ENCODE peak calls at places on chromosomes 11 and 22, in six cellular contexts. One of them, this sample, is unnamed.

GRCh38 chr11:86814775-86815174 is 14.4 kb downstream of the PRSS23 start:
- DNase-seq in Peyer's patch: no peak
- DNase-seq in fibroblast of lung: peak
- DNase-seq in HFFc6: peak
- DNase-seq in endothelial cell: no peak
- DNase-seq in progenitor cell of endocrine pancreas: no peak
- DNase-seq in this sample: no peak

GRCh38 chr11:88175004-88175706 is at the start of gene RAB38:
- DNase-seq in Peyer's patch: no peak
- DNase-seq in fibroblast of lung: peak
- DNase-seq in HFFc6: no peak
- DNase-seq in endothelial cell: peak
- DNase-seq in progenitor cell of endocrine pancreas: peak
- DNase-seq in this sample: peak

GRCh38 chr11:35803115-35803514 is 140.5 kb downstream of the TRIM44 start:
- DNase-seq in Peyer's patch: no peak
- DNase-seq in fibroblast of lung: no peak
- DNase-seq in HFFc6: no peak
- DNase-seq in endothelial cell: no peak
- DNase-seq in progenitor cell of endocrine pancreas: no peak
- DNase-seq in this sample: no peak

GRCh38 chr11:47358731-47359051 is 6.2 kb upstream of the MYBPC3 start:
- DNase-seq in Peyer's patch: no peak
- DNase-seq in fibroblast of lung: no peak
- DNase-seq in HFFc6: no peak
- DNase-seq in endothelial cell: no peak
- DNase-seq in progenitor cell of endocrine pancreas: no peak
- DNase-seq in this sample: no peak

GRCh38 chr11:118449316-118449918 is 13.1 kb downstream of the KMT2A start:
- DNase-seq in Peyer's patch: no peak
- DNase-seq in fibroblast of lung: no peak
- DNase-seq in HFFc6: no peak
- DNase-seq in endothelial cell: no peak
- DNase-seq in progenitor cell of endocrine pancreas: no peak
- DNase-seq in this sample: no peak

GRCh38 chr11:15711311-15711710 is 596.6 kb downstream of the INSC start:
- DNase-seq in Peyer's patch: no peak
- DNase-seq in fibroblast of lung: no peak
- DNase-seq in HFFc6: no peak
- DNase-seq in endothelial cell: no peak
- DNase-seq in progenitor cell of endocrine pancreas: no peak
- DNase-seq in this sample: no peak

GRCh38 chr22:43446881-43447280 is 35.1 kb downstream of the MPPED1 start:
- DNase-seq in Peyer's patch: no peak
- DNase-seq in fibroblast of lung: no peak
- DNase-seq in HFFc6: no peak
- DNase-seq in endothelial cell: no peak
- DNase-seq in progenitor cell of endocrine pancreas: no peak
- DNase-seq in this sample: no peak

GRCh38 chr11:126766425-126766824 is 234.1 kb downstream of the KIRREL3 start:
- DNase-seq in Peyer's patch: no peak
- DNase-seq in fibroblast of lung: no peak
- DNase-seq in HFFc6: no peak
- DNase-seq in endothelial cell: no peak
- DNase-seq in progenitor cell of endocrine pancreas: no peak
- DNase-seq in this sample: no peak

GRCh38 chr11:7630002-7630401 is 43.3 kb downstream of the CYB5R2 start:
- DNase-seq in Peyer's patch: no peak
- DNase-seq in fibroblast of lung: no peak
- DNase-seq in HFFc6: no peak
- DNase-seq in endothelial cell: no peak
- DNase-seq in progenitor cell of endocrine pancreas: no peak
- DNase-seq in this sample: no peak

GRCh38 chr11:114307524-114308203 is 11.5 kb downstream of the NNMT start:
- DNase-seq in Peyer's patch: no peak
- DNase-seq in fibroblast of lung: peak
- DNase-seq in HFFc6: peak
- DNase-seq in endothelial cell: no peak
- DNase-seq in progenitor cell of endocrine pancreas: no peak
- DNase-seq in this sample: no peak

GRCh38 chr22:37328017-37328416 is 45.7 kb downstream of the CYTH4 start:
- DNase-seq in Peyer's patch: no peak
- DNase-seq in fibroblast of lung: peak
- DNase-seq in HFFc6: peak
- DNase-seq in endothelial cell: no peak
- DNase-seq in progenitor cell of endocrine pancreas: no peak
- DNase-seq in this sample: no peak

GRCh38 chr11:107683807-107684206 is 28.0 kb downstream of the SLN start:
- DNase-seq in Peyer's patch: no peak
- DNase-seq in fibroblast of lung: no peak
- DNase-seq in HFFc6: no peak
- DNase-seq in endothelial cell: peak
- DNase-seq in progenitor cell of endocrine pancreas: no peak
- DNase-seq in this sample: no peak
- TF ChIP-seq CTCF in Peyer's patch: peak
- TF ChIP-seq CTCF in fibroblast of lung: peak
- TF ChIP-seq CTCF in HFFc6: peak
- TF ChIP-seq CTCF in endothelial cell: peak
- TF ChIP-seq CTCF in progenitor cell of endocrine pancreas: peak
- TF ChIP-seq CTCF in this sample: peak

GRCh38 chr11:64745523-64746328 is 1.8 kb upstream of the RASGRP2 start:
- DNase-seq in Peyer's patch: peak
- DNase-seq in fibroblast of lung: peak
- DNase-seq in HFFc6: no peak
- DNase-seq in endothelial cell: peak
- DNase-seq in progenitor cell of endocrine pancreas: no peak
- DNase-seq in this sample: no peak
- TF ChIP-seq CTCF in Peyer's patch: no peak
- TF ChIP-seq CTCF in fibroblast of lung: no peak
- TF ChIP-seq CTCF in HFFc6: no peak
- TF ChIP-seq CTCF in endothelial cell: no peak
- TF ChIP-seq CTCF in progenitor cell of endocrine pancreas: no peak
- TF ChIP-seq CTCF in this sample: no peak

GRCh38 chr11:109526061-109526460 is 104.1 kb downstream of the C11orf87 start:
- DNase-seq in Peyer's patch: no peak
- DNase-seq in fibroblast of lung: no peak
- DNase-seq in HFFc6: no peak
- DNase-seq in endothelial cell: no peak
- DNase-seq in progenitor cell of endocrine pancreas: no peak
- DNase-seq in this sample: no peak

GRCh38 chr11:109527496-109527895 is 105.5 kb downstream of the C11orf87 start:
- DNase-seq in Peyer's patch: no peak
- DNase-seq in fibroblast of lung: peak
- DNase-seq in HFFc6: no peak
- DNase-seq in endothelial cell: no peak
- DNase-seq in progenitor cell of endocrine pancreas: no peak
- DNase-seq in this sample: no peak

GRCh38 chr11:109519253-109519652 is 97.3 kb downstream of the C11orf87 start:
- DNase-seq in Peyer's patch: no peak
- DNase-seq in fibroblast of lung: no peak
- DNase-seq in HFFc6: no peak
- DNase-seq in endothelial cell: no peak
- DNase-seq in progenitor cell of endocrine pancreas: no peak
- DNase-seq in this sample: no peak

GRCh38 chr11:109521571-109522086 is 99.6 kb downstream of the C11orf87 start:
- DNase-seq in Peyer's patch: no peak
- DNase-seq in fibroblast of lung: no peak
- DNase-seq in HFFc6: no peak
- DNase-seq in endothelial cell: no peak
- DNase-seq in progenitor cell of endocrine pancreas: no peak
- DNase-seq in this sample: no peak

GRCh38 chr11:109522116-109522755 is 100.2 kb downstream of the C11orf87 start:
- DNase-seq in Peyer's patch: no peak
- DNase-seq in fibroblast of lung: no peak
- DNase-seq in HFFc6: no peak
- DNase-seq in endothelial cell: no peak
- DNase-seq in progenitor cell of endocrine pancreas: no peak
- DNase-seq in this sample: no peak
- TF ChIP-seq CTCF in Peyer's patch: no peak
- TF ChIP-seq CTCF in fibroblast of lung: no peak
- TF ChIP-seq CTCF in HFFc6: no peak
- TF ChIP-seq CTCF in endothelial cell: no peak
- TF ChIP-seq CTCF in progenitor cell of endocrine pancreas: no peak
- TF ChIP-seq CTCF in this sample: no peak

GRCh38 chr22:23193420-23193819 is 13.1 kb downstream of the BCR start:
- DNase-seq in Peyer's patch: no peak
- DNase-seq in fibroblast of lung: no peak
- DNase-seq in HFFc6: no peak
- DNase-seq in endothelial cell: no peak
- DNase-seq in progenitor cell of endocrine pancreas: no peak
- DNase-seq in this sample: no peak
- TF ChIP-seq CTCF in Peyer's patch: no peak
- TF ChIP-seq CTCF in fibroblast of lung: no peak
- TF ChIP-seq CTCF in HFFc6: no peak
- TF ChIP-seq CTCF in endothelial cell: no peak
- TF ChIP-seq CTCF in progenitor cell of endocrine pancreas: no peak
- TF ChIP-seq CTCF in this sample: no peak

DNA sequence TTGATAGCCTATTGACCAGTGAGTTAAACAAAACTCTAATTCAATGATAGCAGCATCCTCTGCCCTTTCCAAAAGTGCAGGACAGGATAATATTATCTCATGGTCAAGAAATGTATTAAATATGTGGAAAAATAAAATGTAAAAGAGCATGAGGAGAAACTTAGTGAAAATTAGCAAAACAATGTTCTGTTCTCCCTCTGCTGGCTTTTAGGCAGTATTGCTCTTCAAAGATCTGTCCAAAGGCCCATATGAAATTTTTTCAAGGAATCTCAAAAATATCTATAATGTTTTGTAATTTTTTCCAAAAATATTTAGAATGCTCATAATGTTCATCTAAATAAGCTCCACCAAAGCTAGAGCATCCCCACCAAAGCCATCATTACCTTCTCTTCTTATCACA is 8.3 kb upstream of the ARL14EP start:
- DNase-seq in Peyer's patch: no peak
- DNase-seq in fibroblast of lung: no peak
- DNase-seq in HFFc6: no peak
- DNase-seq in endothelial cell: no peak
- DNase-seq in progenitor cell of endocrine pancreas: no peak
- DNase-seq in this sample: no peak
- TF ChIP-seq CTCF in Peyer's patch: no peak
- TF ChIP-seq CTCF in fibroblast of lung: peak
- TF ChIP-seq CTCF in HFFc6: peak
- TF ChIP-seq CTCF in endothelial cell: peak
- TF ChIP-seq CTCF in progenitor cell of endocrine pancreas: peak
- TF ChIP-seq CTCF in this sample: peak

GRCh38 chr11:69546735-69547370 is 65.4 kb downstream of the LINC01488 start:
- DNase-seq in Peyer's patch: no peak
- DNase-seq in fibroblast of lung: no peak
- DNase-seq in HFFc6: no peak
- DNase-seq in endothelial cell: no peak
- DNase-seq in progenitor cell of endocrine pancreas: no peak
- DNase-seq in this sample: no peak
- TF ChIP-seq CTCF in Peyer's patch: no peak
- TF ChIP-seq CTCF in fibroblast of lung: no peak
- TF ChIP-seq CTCF in HFFc6: no peak
- TF ChIP-seq CTCF in endothelial cell: no peak
- TF ChIP-seq CTCF in progenitor cell of endocrine pancreas: no peak
- TF ChIP-seq CTCF in this sample: no peak

GRCh38 chr11:61294717-61295595 is at the start of gene VWCE:
- DNase-seq in Peyer's patch: peak
- DNase-seq in fibroblast of lung: peak
- DNase-seq in HFFc6: peak
- DNase-seq in endothelial cell: peak
- DNase-seq in progenitor cell of endocrine pancreas: peak
- DNase-seq in this sample: peak
- TF ChIP-seq CTCF in Peyer's patch: peak
- TF ChIP-seq CTCF in fibroblast of lung: peak
- TF ChIP-seq CTCF in HFFc6: no peak
- TF ChIP-seq CTCF in endothelial cell: no peak
- TF ChIP-seq CTCF in progenitor cell of endocrine pancreas: peak
- TF ChIP-seq CTCF in this sample: no peak

GRCh38 chr11:13834463-13834862 is 128.1 kb upstream of the SPON1 start:
- DNase-seq in Peyer's patch: no peak
- DNase-seq in fibroblast of lung: no peak
- DNase-seq in HFFc6: no peak
- DNase-seq in endothelial cell: peak
- DNase-seq in progenitor cell of endocrine pancreas: peak
- DNase-seq in this sample: no peak
- TF ChIP-seq CTCF in Peyer's patch: no peak
- TF ChIP-seq CTCF in fibroblast of lung: peak
- TF ChIP-seq CTCF in HFFc6: peak
- TF ChIP-seq CTCF in endothelial cell: peak
- TF ChIP-seq CTCF in progenitor cell of endocrine pancreas: peak
- TF ChIP-seq CTCF in this sample: peak

GRCh38 chr11:72814139-72814830 is at the start of gene ATG16L2:
- DNase-seq in Peyer's patch: peak
- DNase-seq in fibroblast of lung: peak
- DNase-seq in HFFc6: peak
- DNase-seq in endothelial cell: peak
- DNase-seq in progenitor cell of endocrine pancreas: peak
- DNase-seq in this sample: peak

GRCh38 chr11:72816404-72816990 is 2.3 kb downstream of the ATG16L2 start:
- DNase-seq in Peyer's patch: no peak
- DNase-seq in fibroblast of lung: no peak
- DNase-seq in HFFc6: no peak
- DNase-seq in endothelial cell: no peak
- DNase-seq in progenitor cell of endocrine pancreas: no peak
- DNase-seq in this sample: no peak

GRCh38 chr11:72812968-72813739 is 1.1 kb upstream of the ATG16L2 start:
- DNase-seq in Peyer's patch: peak
- DNase-seq in fibroblast of lung: peak
- DNase-seq in HFFc6: peak
- DNase-seq in endothelial cell: peak
- DNase-seq in progenitor cell of endocrine pancreas: no peak
- DNase-seq in this sample: no peak

GRCh38 chr11:72813740-72814138 is 472 bp upstream of the ATG16L2 start:
- DNase-seq in Peyer's patch: peak
- DNase-seq in fibroblast of lung: no peak
- DNase-seq in HFFc6: peak
- DNase-seq in endothelial cell: no peak
- DNase-seq in progenitor cell of endocrine pancreas: no peak
- DNase-seq in this sample: no peak

GRCh38 chr11:72814831-72815618 is 814 bp downstream of the ATG16L2 start:
- DNase-seq in Peyer's patch: peak
- DNase-seq in fibroblast of lung: peak
- DNase-seq in HFFc6: peak
- DNase-seq in endothelial cell: peak
- DNase-seq in progenitor cell of endocrine pancreas: no peak
- DNase-seq in this sample: no peak
- TF ChIP-seq CTCF in Peyer's patch: no peak
- TF ChIP-seq CTCF in fibroblast of lung: no peak
- TF ChIP-seq CTCF in HFFc6: no peak
- TF ChIP-seq CTCF in endothelial cell: no peak
- TF ChIP-seq CTCF in progenitor cell of endocrine pancreas: peak
- TF ChIP-seq CTCF in this sample: no peak

DNA sequence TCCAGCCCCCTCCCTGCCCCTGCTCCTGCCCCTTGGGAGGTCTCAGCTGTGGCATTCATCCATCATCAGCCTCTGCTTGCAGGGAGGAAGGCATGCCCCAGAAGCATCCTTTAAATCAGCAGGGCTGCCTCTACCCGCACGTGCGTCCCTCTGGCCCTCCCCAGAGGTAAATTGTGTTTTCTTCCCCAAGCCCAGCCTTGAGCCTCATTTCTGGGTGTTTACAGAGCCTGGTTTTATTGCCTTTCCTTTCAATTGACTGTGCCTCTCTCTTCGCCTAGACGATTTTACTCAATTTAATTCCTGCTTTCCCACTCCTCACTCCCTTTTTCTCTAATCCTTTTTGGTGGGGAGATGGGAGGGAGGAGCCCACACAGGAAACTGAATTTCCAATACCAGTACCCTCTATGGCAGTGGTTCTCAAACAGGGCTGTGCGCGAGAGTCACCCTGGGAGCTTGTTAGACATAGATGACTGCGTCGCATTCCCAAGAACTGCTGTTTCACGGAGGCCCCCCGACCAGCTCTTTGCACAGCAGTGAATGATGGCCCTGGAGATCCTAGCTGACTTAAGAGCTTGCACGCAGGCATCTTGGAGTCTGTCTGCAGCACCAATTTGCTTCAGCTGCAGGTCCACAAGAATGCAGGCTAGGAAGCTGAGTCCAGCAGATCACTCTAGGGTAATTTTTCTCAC is 15.1 kb upstream of the OAF start:
- DNase-seq in Peyer's patch: no peak
- DNase-seq in fibroblast of lung: no peak
- DNase-seq in HFFc6: no peak
- DNase-seq in endothelial cell: no peak
- DNase-seq in progenitor cell of endocrine pancreas: no peak
- DNase-seq in this sample: no peak
- TF ChIP-seq CTCF in Peyer's patch: no peak
- TF ChIP-seq CTCF in fibroblast of lung: no peak
- TF ChIP-seq CTCF in HFFc6: no peak
- TF ChIP-seq CTCF in endothelial cell: no peak
- TF ChIP-seq CTCF in progenitor cell of endocrine pancreas: no peak
- TF ChIP-seq CTCF in this sample: no peak